ENCODE peak calls at places on chromosomes 2 and 18, in six cellular contexts. J is DND-41, E is coronary artery, G is H9, F is testis, V is colonic mucosa. D is an unnamed sample.
A peak's percentile ranks its signal among the peaks of the same experiment; 100 is the strongest.

GRCh38 chr2:159380676-159381239 is 94.3 kb upstream of the WDSUB1 start:
- DNase-seq in J (no peak), E (no peak), G (no peak), F (no peak), V (no peak), D (no peak)

GRCh38 chr18:59033361-59033760 is 106.3 kb upstream of the SEC11C start:
- DNase-seq in J (no peak), E (peak; percentile 11), G (no peak), F (no peak), V (no peak), D (no peak)

GRCh38 chr18:49613741-49614151 is 51.9 kb downstream of the LIPG start:
- DNase-seq in J (no peak), E (no peak), G (peak; percentile 35), F (no peak), V (no peak), D (no peak)

GRCh38 chr2:119431155-119431975 is at the start of gene TMEM37:
- DNase-seq in J (no peak), E (no peak), G (peak; percentile 88), F (peak; percentile 61), V (peak; percentile 77), D (peak; percentile 55)

GRCh38 chr18:37335337-37335736 is 230.3 kb downstream of the CELF4 start:
- DNase-seq in J (no peak), E (no peak), G (peak; percentile 39), F (no peak), V (no peak), D (no peak)

GRCh38 chr2:33316314-33316713 is 160.1 kb upstream of the RASGRP3 start:
- DNase-seq in J (no peak), E (no peak), G (no peak), F (no peak), V (no peak), D (no peak)

GRCh38 chr2:7452110-7452851 is 535.1 kb downstream of the RNF144A start:
- DNase-seq in J (peak; percentile 35), E (no peak), G (no peak), F (no peak), V (no peak), D (no peak)

GRCh38 chr2:167928434-167928833 is 319.0 kb downstream of the STK39 start:
- DNase-seq in J (no peak), E (no peak), G (no peak), F (no peak), V (no peak), D (no peak)

GRCh38 chr2:100853909-100854810 is 34.2 kb downstream of the NPAS2 start:
- DNase-seq in J (no peak), E (no peak), G (no peak), F (no peak), V (no peak), D (no peak)

GRCh38 chr2:154914606-154915005 is 216.1 kb downstream of the KCNJ3 start:
- DNase-seq in J (no peak), E (no peak), G (no peak), F (no peak), V (no peak), D (no peak)

DNA sequence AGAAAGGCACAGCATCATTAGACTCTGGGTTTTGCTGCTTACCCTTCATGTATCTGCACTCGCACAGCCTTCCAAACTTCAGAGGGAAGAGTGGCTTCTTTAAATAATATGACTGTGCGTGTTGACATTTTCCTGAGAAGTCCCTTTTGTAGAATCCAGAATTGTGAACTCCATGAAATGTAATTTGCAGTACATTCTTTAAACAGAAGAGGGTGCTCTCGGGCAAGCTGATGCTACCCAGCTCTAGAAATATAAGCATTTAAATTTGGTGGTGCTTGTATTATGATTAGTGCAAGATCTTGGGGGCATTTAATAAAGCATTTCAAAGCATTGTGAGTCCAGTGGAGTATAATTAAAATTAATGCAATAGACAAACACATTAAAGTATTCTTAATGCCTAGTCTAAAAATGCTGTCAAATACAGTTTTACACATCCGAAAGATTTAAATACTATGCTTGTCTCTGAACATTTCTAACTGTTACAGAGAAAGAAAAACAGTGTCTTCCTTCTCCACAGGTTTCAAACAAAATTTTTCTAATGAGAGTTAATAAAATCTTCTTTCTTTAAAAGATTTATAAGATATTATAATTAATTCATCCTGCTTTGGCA is 17.3 kb upstream of the GTF2A1L start:
- DNase-seq in J (peak; percentile 20), E (no peak), G (no peak), F (peak; percentile 25), V (no peak), D (no peak)
- TF ChIP-seq CTCF in J (peak; percentile 80), E (peak; percentile 61), G (peak; percentile 83), F (peak; percentile 41), V (peak; percentile 51), D (peak; percentile 46)

GRCh38 chr2:85017436-85018048 is 46.6 kb downstream of the KCMF1 start:
- DNase-seq in J (no peak), E (no peak), G (no peak), F (no peak), V (no peak), D (no peak)

GRCh38 chr2:85018049-85018447 is 47.1 kb downstream of the KCMF1 start:
- DNase-seq in J (no peak), E (no peak), G (no peak), F (no peak), V (no peak), D (no peak)

GRCh38 chr2:85019121-85019520 is 48.2 kb downstream of the KCMF1 start:
- DNase-seq in J (no peak), E (no peak), G (no peak), F (no peak), V (no peak), D (no peak)

GRCh38 chr2:85012855-85013254 is 41.9 kb downstream of the KCMF1 start:
- DNase-seq in J (no peak), E (no peak), G (no peak), F (no peak), V (no peak), D (no peak)

DNA sequence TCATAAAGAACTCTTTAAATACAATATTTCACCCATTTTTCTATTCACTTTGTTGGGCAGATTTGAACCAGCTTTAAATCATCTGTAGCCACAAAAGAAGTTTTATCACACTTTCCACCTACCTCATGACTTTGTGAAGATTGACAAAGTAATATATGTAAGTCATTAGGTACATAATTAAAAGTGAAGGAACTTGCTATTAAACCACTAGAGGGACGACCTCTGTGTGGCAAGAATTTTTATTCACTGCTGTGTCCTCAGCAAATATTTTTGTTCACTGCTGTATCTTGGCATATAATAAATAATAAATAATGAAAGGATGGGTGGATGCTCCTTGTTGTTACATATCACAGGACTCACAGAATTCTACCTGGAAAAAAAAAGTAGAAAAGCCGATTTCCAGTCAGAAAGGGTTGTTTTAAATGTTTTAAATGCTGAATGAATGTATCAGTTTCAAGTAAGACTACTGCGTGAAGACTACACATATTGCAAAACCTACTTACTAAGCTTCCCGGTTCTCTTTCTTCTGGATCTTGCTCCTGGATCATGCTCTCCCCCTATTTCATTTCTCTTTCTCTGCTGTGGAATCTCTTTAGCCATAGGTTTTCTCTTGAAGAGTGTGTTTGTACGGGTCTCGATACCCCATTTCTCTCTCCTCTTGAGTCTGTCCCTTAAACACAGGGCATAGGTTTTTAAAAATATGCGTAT is 44.8 kb downstream of the KCMF1 start:
- DNase-seq in J (no peak), E (no peak), G (no peak), F (no peak), V (no peak), D (no peak)
- TF ChIP-seq CTCF in J (no peak), E (no peak), G (peak; percentile 42), F (no peak), V (no peak), D (no peak)

GRCh38 chr2:116489292-116489691 is 1325.2 kb upstream of the DDX18 start:
- DNase-seq in J (no peak), E (no peak), G (no peak), F (no peak), V (no peak), D (no peak)
- TF ChIP-seq CTCF in J (no peak), E (no peak), G (no peak), F (no peak), V (no peak), D (no peak)

GRCh38 chr2:241609859-241610793 is 26.8 kb downstream of the THAP4 start:
- DNase-seq in J (peak; percentile 53), E (peak; percentile 90), G (peak; percentile 98), F (peak; percentile 85), V (peak; percentile 91), D (peak; percentile 92)
- TF ChIP-seq CTCF in J (no peak), E (peak; percentile 28), G (peak; percentile 78), F (peak; percentile 54), V (peak; percentile 56), D (no peak)

GRCh38 chr2:222100704-222101103 is 198.1 kb downstream of the PAX3 start:
- DNase-seq in J (no peak), E (no peak), G (no peak), F (no peak), V (no peak), D (no peak)

GRCh38 chr2:222105046-222105445 is 193.8 kb downstream of the PAX3 start:
- DNase-seq in J (no peak), E (no peak), G (no peak), F (no peak), V (no peak), D (no peak)

DNA sequence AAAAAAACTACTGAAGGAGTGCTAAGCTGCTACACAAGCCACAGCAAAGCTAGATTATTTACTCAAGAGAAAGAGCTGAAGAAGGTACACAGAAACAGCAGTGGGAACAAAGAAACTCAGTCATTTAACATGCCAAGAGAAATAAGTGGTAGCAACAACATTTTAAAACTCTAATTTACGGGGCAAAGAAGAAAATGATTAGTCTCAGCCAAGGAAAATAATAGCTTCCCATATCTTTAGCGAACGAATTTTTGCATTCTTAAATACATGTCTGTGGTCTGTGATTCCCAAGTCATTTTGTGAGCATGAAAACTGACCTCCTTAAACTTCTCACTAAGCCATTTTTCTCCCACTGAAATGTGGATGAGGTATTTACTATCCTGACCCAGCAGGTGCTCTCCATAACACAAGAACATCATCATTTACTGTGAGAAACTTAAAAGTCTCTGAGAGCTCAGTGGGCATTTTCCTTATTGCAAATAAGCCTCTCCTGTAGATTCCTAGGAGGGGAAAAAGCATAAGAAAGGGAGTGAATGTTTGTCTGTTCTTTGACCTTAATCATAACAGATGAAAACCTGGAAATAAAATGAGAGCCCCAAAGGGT is 195.9 kb downstream of the PAX3 start:
- DNase-seq in J (no peak), E (no peak), G (no peak), F (no peak), V (no peak), D (no peak)
- TF ChIP-seq CTCF in J (no peak), E (no peak), G (no peak), F (no peak), V (no peak), D (no peak)